ENCODE peak calls at places on chromosome 16, in six cellular contexts. G is activated CD4-positive, alpha-beta T cell treated with anti-CD3 and anti-CD28 coated beads, Interleukin-2, amount 10 ng/mL, durations not matched to agents 7 days and 5 days; A is natural killer cell treated with Interleukin-12 subunit alpha and Interleukin-12 subunit beta and Interleukin-15 and Interleukin-18, amount 100 ng/mL, for 72 hours; S is BE2C; L is HEK293T; C is PC-3. T is an unnamed sample.

GRCh38 chr16:83913234-83913633 is 14.3 kb downstream of the MLYCD start:
- DNase-seq in G (no peak), A (no peak), S (no peak), L (no peak), C (no peak), T (peak)

GRCh38 chr16:15772579-15773293 is 84.1 kb downstream of the MYH11 start:
- DNase-seq in G (no peak), A (no peak), S (no peak), L (no peak), C (peak), T (no peak)

GRCh38 chr16:66717776-66718175 is 21.2 kb upstream of the CMTM4 start:
- DNase-seq in G (no peak), A (no peak), S (no peak), L (no peak), C (no peak), T (no peak)

GRCh38 chr16:46632778-46633733 is 11.9 kb upstream of the SHCBP1 start:
- DNase-seq in G (no peak), A (no peak), S (no peak), L (no peak), C (no peak), T (peak)

GRCh38 chr16:66859397-66860068 is 15.3 kb downstream of the CA7 start:
- DNase-seq in G (no peak), A (no peak), S (no peak), L (no peak), C (no peak), T (no peak)

GRCh38 chr16:2584742-2585650 is 47.2 kb downstream of the PDPK1 start:
- DNase-seq in G (peak), A (no peak), S (no peak), L (no peak), C (no peak), T (peak)

GRCh38 chr16:4882261-4882632 is 35.0 kb downstream of the UBN1 start:
- DNase-seq in G (no peak), A (no peak), S (peak), L (no peak), C (peak), T (no peak)

GRCh38 chr16:87080571-87081167 is 236.5 kb downstream of the C16orf95 start:
- DNase-seq in G (no peak), A (no peak), S (no peak), L (no peak), C (no peak), T (no peak)

GRCh38 chr16:8868272-8869211 is at the start of gene CARHSP1:
- DNase-seq in G (peak), A (peak), S (peak), L (peak), C (peak), T (peak)

GRCh38 chr16:26569793-26570192 is 496.9 kb upstream of the C16orf82 start:
- DNase-seq in G (peak), A (no peak), S (no peak), L (peak), C (peak), T (peak)

GRCh38 chr16:4917117-4917516 is 19.8 kb downstream of the PPL start:
- DNase-seq in G (no peak), A (no peak), S (no peak), L (no peak), C (peak), T (no peak)

GRCh38 chr16:65772134-65772732 is 594.3 kb upstream of the CDH5 start:
- DNase-seq in G (no peak), A (no peak), S (no peak), L (no peak), C (no peak), T (no peak)

GRCh38 chr16:70736454-70737376 is 50.9 kb upstream of the MTSS2 start:
- DNase-seq in G (peak), A (no peak), S (no peak), L (no peak), C (no peak), T (no peak)

GRCh38 chr16:50304467-50305440 is 38.4 kb downstream of the ADCY7 start:
- DNase-seq in G (no peak), A (no peak), S (no peak), L (no peak), C (no peak), T (no peak)

GRCh38 chr16:49378238-49378637 is 4.6 kb downstream of the C16orf78 start:
- DNase-seq in G (no peak), A (no peak), S (no peak), L (no peak), C (no peak), T (no peak)

GRCh38 chr16:15866451-15866850 is 9.6 kb upstream of the MYH11 start:
- DNase-seq in G (no peak), A (no peak), S (no peak), L (no peak), C (no peak), T (no peak)

GRCh38 chr16:64947651-64948050 is 174.2 kb downstream of the CDH11 start:
- DNase-seq in G (no peak), A (no peak), S (no peak), L (no peak), C (no peak), T (no peak)

GRCh38 chr16:86994651-86995171 is 322.5 kb downstream of the C16orf95 start:
- DNase-seq in G (no peak), A (no peak), S (no peak), L (no peak), C (peak), T (peak)

GRCh38 chr16:82755570-82756282 is 129.0 kb downstream of the CDH13 start:
- DNase-seq in G (no peak), A (no peak), S (no peak), L (no peak), C (no peak), T (no peak)

GRCh38 chr16:3868556-3868955 is 12.0 kb downstream of the CREBBP start:
- DNase-seq in G (no peak), A (no peak), S (no peak), L (no peak), C (no peak), T (no peak)